ENCODE peak calls at places on chromosomes 16 and 17, in eight cellular contexts. One of them, this sample, is unnamed. For H3K4me1, the result is how much of the 10 kb centered on the place peaks cover.

GRCh38 chr16:84058211-84058610 is 15.6 kb upstream of the SLC38A8 start:
- DNase-seq in body of pancreas: no peak
- DNase-seq in A549: no peak
- DNase-seq in pancreas: peak
- DNase-seq in lung: no peak
- DNase-seq in left lung: no peak
- DNase-seq in fibroblast of lung: no peak
- DNase-seq in GM23338: no peak
- DNase-seq in this sample: no peak

GRCh38 chr16:3038256-3038655 is 1.5 kb upstream of the BICDL2 start:
- DNase-seq in body of pancreas: peak
- DNase-seq in A549: no peak
- DNase-seq in pancreas: peak
- DNase-seq in lung: peak
- DNase-seq in left lung: no peak
- DNase-seq in fibroblast of lung: no peak
- DNase-seq in GM23338: peak
- DNase-seq in this sample: no peak

GRCh38 chr16:31357324-31358156 is 2.6 kb downstream of the ITGAX start:
- DNase-seq in body of pancreas: peak
- DNase-seq in A549: no peak
- DNase-seq in pancreas: peak
- DNase-seq in lung: no peak
- DNase-seq in left lung: no peak
- DNase-seq in fibroblast of lung: no peak
- DNase-seq in GM23338: no peak
- DNase-seq in this sample: no peak

GRCh38 chr16:68235105-68235881 is 634 bp downstream of the ESRP2 start:
- DNase-seq in body of pancreas: peak
- DNase-seq in A549: no peak
- DNase-seq in pancreas: peak
- DNase-seq in lung: no peak
- DNase-seq in left lung: peak
- DNase-seq in fibroblast of lung: no peak
- DNase-seq in GM23338: peak
- DNase-seq in this sample: peak

GRCh38 chr17:61981323-61981722 is 53.5 kb upstream of the INTS2 start:
- DNase-seq in body of pancreas: no peak
- DNase-seq in A549: no peak
- DNase-seq in pancreas: no peak
- DNase-seq in lung: no peak
- DNase-seq in left lung: no peak
- DNase-seq in fibroblast of lung: peak
- DNase-seq in GM23338: no peak
- DNase-seq in this sample: no peak

GRCh38 chr17:30344283-30345088 is 10.6 kb upstream of the TMIGD1 start:
- DNase-seq in body of pancreas: peak
- DNase-seq in A549: no peak
- DNase-seq in pancreas: peak
- DNase-seq in lung: peak
- DNase-seq in left lung: peak
- DNase-seq in fibroblast of lung: peak
- DNase-seq in GM23338: no peak
- DNase-seq in this sample: peak

GRCh38 chr16:69691980-69692911 is 34.1 kb downstream of the NQO1 start:
- DNase-seq in body of pancreas: no peak
- DNase-seq in A549: no peak
- DNase-seq in pancreas: no peak
- DNase-seq in lung: no peak
- DNase-seq in left lung: no peak
- DNase-seq in fibroblast of lung: peak
- DNase-seq in GM23338: no peak
- DNase-seq in this sample: no peak

GRCh38 chr17:81577278-81578000 is 25.3 kb upstream of the FAAP100 start:
- DNase-seq in body of pancreas: no peak
- DNase-seq in A549: peak
- DNase-seq in pancreas: no peak
- DNase-seq in lung: peak
- DNase-seq in left lung: no peak
- DNase-seq in fibroblast of lung: no peak
- DNase-seq in GM23338: no peak
- DNase-seq in this sample: no peak

GRCh38 chr16:65510850-65511249 is 389.0 kb upstream of the CDH11 start:
- DNase-seq in body of pancreas: no peak
- DNase-seq in A549: no peak
- DNase-seq in pancreas: no peak
- DNase-seq in lung: no peak
- DNase-seq in left lung: no peak
- DNase-seq in fibroblast of lung: peak
- DNase-seq in GM23338: no peak
- DNase-seq in this sample: peak

GRCh38 chr16:21057875-21058274 is 92.8 kb downstream of the DNAH3 start:
- DNase-seq in body of pancreas: no peak
- DNase-seq in A549: no peak
- DNase-seq in pancreas: no peak
- DNase-seq in lung: no peak
- DNase-seq in left lung: no peak
- DNase-seq in fibroblast of lung: no peak
- DNase-seq in GM23338: no peak
- DNase-seq in this sample: no peak

GRCh38 chr17:48545022-48545376 is at the start of gene HOXB2:
- DNase-seq in body of pancreas: no peak
- DNase-seq in A549: no peak
- DNase-seq in pancreas: no peak
- DNase-seq in lung: no peak
- DNase-seq in left lung: no peak
- DNase-seq in fibroblast of lung: no peak
- DNase-seq in GM23338: peak
- DNase-seq in this sample: no peak

GRCh38 chr16:84543931-84544776 is 39.7 kb upstream of the MEAK7 start:
- DNase-seq in body of pancreas: no peak
- DNase-seq in A549: no peak
- DNase-seq in pancreas: no peak
- DNase-seq in lung: no peak
- DNase-seq in left lung: no peak
- DNase-seq in fibroblast of lung: peak
- DNase-seq in GM23338: no peak
- DNase-seq in this sample: no peak

GRCh38 chr17:68425979-68426378 is 31.3 kb downstream of the WIPI1 start:
- DNase-seq in body of pancreas: no peak
- DNase-seq in A549: no peak
- DNase-seq in pancreas: peak
- DNase-seq in lung: no peak
- DNase-seq in left lung: no peak
- DNase-seq in fibroblast of lung: no peak
- DNase-seq in GM23338: no peak
- DNase-seq in this sample: no peak

GRCh38 chr16:24670623-24671454 is 58.6 kb upstream of the TNRC6A start:
- DNase-seq in body of pancreas: peak
- DNase-seq in A549: peak
- DNase-seq in pancreas: peak
- DNase-seq in lung: peak
- DNase-seq in left lung: peak
- DNase-seq in fibroblast of lung: peak
- DNase-seq in GM23338: peak
- DNase-seq in this sample: no peak

GRCh38 chr16:57889960-57890751 is 80.8 kb downstream of the CNGB1 start:
- DNase-seq in body of pancreas: no peak
- DNase-seq in A549: no peak
- DNase-seq in pancreas: no peak
- DNase-seq in lung: no peak
- DNase-seq in left lung: no peak
- DNase-seq in fibroblast of lung: peak
- DNase-seq in GM23338: no peak
- DNase-seq in this sample: no peak

GRCh38 chr16:52283018-52283417 is 263.9 kb downstream of the TOX3 start:
- DNase-seq in body of pancreas: no peak
- DNase-seq in A549: no peak
- DNase-seq in pancreas: no peak
- DNase-seq in lung: no peak
- DNase-seq in left lung: no peak
- DNase-seq in fibroblast of lung: peak
- DNase-seq in GM23338: no peak
- DNase-seq in this sample: no peak

GRCh38 chr17:47199627-47200324 is 9.4 kb upstream of the MYL4 start:
- DNase-seq in body of pancreas: no peak
- DNase-seq in A549: no peak
- DNase-seq in pancreas: no peak
- DNase-seq in lung: no peak
- DNase-seq in left lung: no peak
- DNase-seq in fibroblast of lung: no peak
- DNase-seq in GM23338: no peak
- DNase-seq in this sample: no peak
- H3K4me1 ChIP-seq in body of pancreas: under half
- H3K4me1 ChIP-seq in A549: under half
- H3K4me1 ChIP-seq in pancreas: under half
- H3K4me1 ChIP-seq in lung: under half
- H3K4me1 ChIP-seq in left lung: under half
- H3K4me1 ChIP-seq in fibroblast of lung: under half
- H3K4me1 ChIP-seq in GM23338: under half
- H3K4me1 ChIP-seq in this sample: under half

DNA sequence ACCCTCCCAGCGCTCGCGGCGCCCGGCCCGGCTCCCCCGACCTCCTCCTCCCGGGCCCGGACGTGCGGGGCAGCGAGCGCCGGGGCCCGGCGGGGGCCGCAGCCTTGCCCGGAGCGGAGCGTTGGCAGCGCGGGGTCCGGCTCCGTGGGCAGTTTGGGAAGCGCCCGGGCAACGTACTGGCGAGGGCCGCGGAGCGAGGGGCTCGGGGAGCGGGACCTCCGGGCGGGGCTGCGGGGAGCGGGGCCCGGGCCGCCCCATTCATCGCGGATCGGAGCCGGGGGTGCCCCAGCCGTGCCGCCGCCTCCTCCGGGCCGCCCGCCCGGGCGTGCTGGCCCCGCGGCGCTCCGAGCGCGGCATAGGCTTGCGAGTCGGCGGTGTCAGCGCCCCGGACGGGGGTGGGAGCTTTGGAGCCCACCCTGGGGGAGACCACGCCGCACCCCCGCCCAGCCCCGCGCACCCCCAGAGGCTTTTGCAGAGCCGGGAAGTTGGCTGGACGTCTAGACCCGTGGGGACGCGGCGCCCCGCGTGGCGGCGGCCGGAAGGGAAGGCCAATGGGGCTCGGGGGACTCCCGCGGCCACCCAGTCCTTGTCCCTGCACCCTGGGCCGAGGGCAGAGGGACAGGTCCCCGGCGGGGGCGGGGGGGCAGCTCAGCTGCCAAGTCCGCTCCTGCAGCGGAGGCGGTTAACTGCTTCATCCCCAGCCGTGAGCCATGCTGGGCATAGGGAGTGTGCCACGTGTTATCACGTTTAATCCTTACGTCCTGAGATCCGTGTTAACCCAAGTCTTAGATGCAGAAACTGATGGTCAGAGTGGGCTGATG is 852 bp downstream of the ZNF469 start:
- DNase-seq in body of pancreas: peak
- DNase-seq in A549: peak
- DNase-seq in pancreas: peak
- DNase-seq in lung: no peak
- DNase-seq in left lung: peak
- DNase-seq in fibroblast of lung: peak
- DNase-seq in GM23338: peak
- DNase-seq in this sample: no peak
- H3K4me3 ChIP-seq in body of pancreas: no peak
- H3K4me3 ChIP-seq in A549: peak
- H3K4me3 ChIP-seq in pancreas: no peak
- H3K4me3 ChIP-seq in lung: no peak
- H3K4me3 ChIP-seq in left lung: peak
- H3K4me3 ChIP-seq in fibroblast of lung: peak
- H3K4me3 ChIP-seq in GM23338: peak
- H3K4me3 ChIP-seq in this sample: peak

DNA sequence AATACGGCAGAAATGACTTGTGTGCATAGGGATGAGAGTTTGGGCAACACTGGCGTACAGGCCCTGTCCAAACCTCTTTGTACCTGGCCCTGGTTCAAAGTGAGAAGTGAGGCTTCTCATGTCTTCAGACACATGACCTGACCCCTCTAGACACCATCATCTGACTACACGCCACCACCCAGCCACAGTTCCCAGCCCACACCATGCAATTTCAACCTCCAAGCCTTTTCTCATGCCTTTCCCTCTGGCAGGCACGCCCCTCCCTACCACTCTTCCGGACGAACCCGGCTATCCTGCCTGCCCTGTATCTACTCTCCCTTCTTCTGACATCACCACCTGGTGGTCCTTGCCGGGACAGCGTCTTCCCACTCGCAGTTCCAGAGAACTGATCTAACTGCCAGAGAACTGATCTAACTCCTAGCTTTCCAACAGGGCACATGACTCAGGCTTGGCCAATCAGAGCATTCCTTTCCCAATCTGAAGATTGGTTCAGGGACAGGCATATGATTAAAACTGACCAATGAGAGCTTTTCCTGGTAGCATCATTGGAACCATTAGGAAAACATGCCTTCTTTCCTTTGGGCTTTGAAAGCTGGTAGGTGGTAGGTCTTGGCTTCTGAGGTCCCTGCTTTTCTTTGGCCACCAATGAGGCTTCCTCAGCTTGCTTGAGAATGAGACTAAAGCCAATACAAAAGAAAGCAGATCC is 27.0 kb upstream of the IL21R start:
- DNase-seq in body of pancreas: peak
- DNase-seq in A549: peak
- DNase-seq in pancreas: no peak
- DNase-seq in lung: peak
- DNase-seq in left lung: peak
- DNase-seq in fibroblast of lung: peak
- DNase-seq in GM23338: peak
- DNase-seq in this sample: peak
- TF ChIP-seq CTCF in body of pancreas: peak
- TF ChIP-seq CTCF in A549: peak
- TF ChIP-seq CTCF in pancreas: no peak
- TF ChIP-seq CTCF in lung: no peak
- TF ChIP-seq CTCF in left lung: peak
- TF ChIP-seq CTCF in fibroblast of lung: peak
- TF ChIP-seq CTCF in GM23338: peak
- TF ChIP-seq CTCF in this sample: peak

DNA sequence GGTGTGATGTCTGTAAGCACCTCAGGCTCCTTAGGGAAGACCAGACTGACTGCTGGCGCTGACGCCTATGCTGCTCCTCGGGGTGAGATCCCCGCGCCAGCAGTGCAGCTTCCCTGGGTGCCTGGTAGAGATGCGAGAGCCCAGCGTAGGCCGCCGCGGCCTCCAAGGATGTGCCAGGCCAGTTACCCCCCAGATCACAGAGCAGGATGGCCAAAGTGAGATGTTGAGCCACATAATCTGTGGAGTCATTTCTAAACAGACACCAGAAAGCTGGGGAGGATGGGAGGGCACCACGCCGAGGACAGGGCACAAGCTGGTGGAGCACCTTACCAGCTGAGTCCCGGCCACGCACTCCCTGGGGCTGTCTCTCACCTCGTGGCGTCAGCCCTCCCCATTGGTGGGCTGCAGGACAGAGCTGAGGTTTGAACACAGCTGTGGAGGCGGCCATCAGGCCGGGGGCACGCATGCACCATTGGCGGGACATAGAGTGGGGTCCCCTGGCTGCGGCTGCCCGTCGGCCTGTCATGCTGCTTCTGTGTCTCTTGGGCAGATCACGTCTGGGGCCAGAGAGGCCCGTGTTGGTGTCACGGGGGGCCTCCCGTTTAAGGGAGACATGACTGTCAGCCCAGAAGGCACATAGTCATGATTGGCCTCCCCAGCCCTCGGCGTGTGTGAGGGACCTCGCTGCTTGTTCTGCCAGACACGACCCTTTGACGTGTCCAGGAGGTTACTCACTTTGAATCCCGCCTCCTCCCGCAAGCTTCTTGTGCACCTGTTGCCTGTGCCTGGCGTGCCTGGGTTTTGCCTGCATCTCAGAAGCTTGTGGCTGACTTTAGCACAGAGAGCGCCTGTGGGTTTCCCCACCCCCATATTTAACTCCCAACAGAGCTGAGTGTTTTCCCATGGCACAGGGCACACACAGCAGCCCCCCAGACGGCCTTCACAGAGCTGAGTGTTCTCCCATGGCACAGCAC is 21.9 kb downstream of the MAPK8IP3 start:
- DNase-seq in body of pancreas: no peak
- DNase-seq in A549: no peak
- DNase-seq in pancreas: no peak
- DNase-seq in lung: no peak
- DNase-seq in left lung: no peak
- DNase-seq in fibroblast of lung: no peak
- DNase-seq in GM23338: no peak
- DNase-seq in this sample: no peak
- H3K4me1 ChIP-seq in body of pancreas: under half
- H3K4me1 ChIP-seq in A549: under half
- H3K4me1 ChIP-seq in pancreas: under half
- H3K4me1 ChIP-seq in lung: under half
- H3K4me1 ChIP-seq in left lung: under half
- H3K4me1 ChIP-seq in fibroblast of lung: under half
- H3K4me1 ChIP-seq in GM23338: under half
- H3K4me1 ChIP-seq in this sample: under half

This sample was measured in Caco-2.